ENCODE peak calls at places on chromosomes 13 and 19, in five cellular contexts. X is tibial nerve, U is IMR-90, S is Peyer's patch, C is breast epithelium. L is an unnamed sample.
A peak's percentile ranks its signal among the peaks of the same experiment; 100 is the strongest.

GRCh38 chr19:14318873-14319272 is 62.4 kb upstream of the ADGRE5 start:
- DNase-seq in X (no peak), U (no peak), S (peak; percentile 47), C (no peak), L (no peak)

GRCh38 chr13:31930901-31931522 is 100.6 kb upstream of the FRY start:
- DNase-seq in X (no peak), U (no peak), S (no peak), C (no peak), L (no peak)

GRCh38 chr19:3224346-3225325 is at the start of gene CELF5:
- DNase-seq in X (no peak), U (no peak), S (peak; percentile 56), C (no peak), L (peak; percentile 80)

GRCh38 chr13:107712145-107712544 is 503.2 kb downstream of the LIG4 start:
- DNase-seq in X (no peak), U (no peak), S (no peak), C (no peak), L (no peak)

GRCh38 chr13:42137856-42138537 is 89.5 kb downstream of the DGKH start:
- DNase-seq in X (no peak), U (peak; percentile 71), S (no peak), C (no peak), L (no peak)

GRCh38 chr19:7624810-7625209 is 4.5 kb downstream of the XAB2 start:
- DNase-seq in X (no peak), U (no peak), S (no peak), C (no peak), L (no peak)

GRCh38 chr19:32202244-32202643 is 143.2 kb upstream of the ZNF507 start:
- DNase-seq in X (no peak), U (no peak), S (no peak), C (no peak), L (no peak)

GRCh38 chr19:10519421-10519820 is 2.2 kb upstream of the S1PR5 start:
- DNase-seq in X (no peak), U (no peak), S (no peak), C (no peak), L (no peak)

GRCh38 chr13:32687275-32687674 is 101.0 kb downstream of the PDS5B start:
- DNase-seq in X (no peak), U (no peak), S (no peak), C (no peak), L (no peak)

GRCh38 chr19:12723643-12724426 is at the start of gene TNPO2:
- DNase-seq in X (peak; percentile 40), U (peak; percentile 62), S (peak; percentile 79), C (no peak), L (peak; percentile 76)
- TF ChIP-seq POLR2A in X (no peak), U (peak; percentile 23), S (no peak), C (no peak), L (peak; percentile 56)

GRCh38 chr13:45702869-45703391 is 810 bp downstream of the CBY2 start:
- DNase-seq in X (no peak), U (no peak), S (no peak), C (no peak), L (no peak)

GRCh38 chr13:45705145-45705695 is 3.1 kb downstream of the CBY2 start:
- DNase-seq in X (no peak), U (no peak), S (no peak), C (no peak), L (no peak)

GRCh38 chr13:45704211-45704739 is 2.2 kb downstream of the CBY2 start:
- DNase-seq in X (no peak), U (no peak), S (no peak), C (no peak), L (no peak)

GRCh38 chr13:45702088-45702487 is at the start of gene CBY2:
- DNase-seq in X (no peak), U (no peak), S (no peak), C (no peak), L (no peak)

DNA sequence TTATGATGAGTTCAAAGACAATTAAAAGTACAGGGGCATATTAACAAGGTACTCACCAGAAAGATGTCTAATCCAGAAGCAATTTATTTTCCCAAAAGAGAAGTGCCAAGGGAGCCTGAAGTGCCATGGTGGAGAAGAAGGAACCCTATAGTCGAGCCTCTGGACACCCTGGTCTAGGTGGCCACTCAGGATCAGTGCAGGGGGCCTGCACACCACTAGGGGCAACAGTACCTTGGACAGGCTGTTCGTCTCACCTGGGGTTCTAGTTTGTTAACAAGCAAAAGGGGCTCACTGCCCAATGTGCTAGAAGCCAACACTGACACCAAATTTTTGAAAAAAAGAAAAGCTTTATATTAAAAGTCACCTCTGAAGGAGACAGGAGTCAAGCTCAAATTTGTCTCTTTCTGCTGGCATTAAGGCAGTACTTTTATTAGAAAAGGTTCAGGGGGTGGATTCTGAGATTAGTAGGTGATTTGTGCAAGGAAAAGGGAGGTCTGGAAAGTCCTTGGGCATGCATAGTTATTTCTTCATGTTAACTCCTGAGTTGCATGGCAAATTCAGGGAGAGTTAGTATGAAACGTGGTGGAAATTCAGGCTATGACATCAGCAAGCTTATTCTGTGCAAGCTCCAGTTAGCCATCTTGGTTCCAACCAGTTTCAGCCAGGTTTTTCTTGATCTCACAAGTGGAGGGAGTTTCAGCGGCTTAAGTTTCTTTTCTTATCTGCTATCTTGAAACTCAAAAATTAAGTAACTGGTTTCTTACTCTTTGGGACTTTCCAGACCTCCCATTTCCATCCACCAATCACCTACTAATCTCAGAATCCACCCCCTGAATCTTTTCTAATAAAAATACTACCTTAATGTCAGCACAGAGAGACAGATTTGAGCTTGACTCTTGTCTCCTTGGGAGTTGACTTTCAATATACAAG is 884 bp upstream of the CBY2 start:
- DNase-seq in X (no peak), U (no peak), S (no peak), C (no peak), L (no peak)
- TF ChIP-seq POLR2A in X (no peak), U (no peak), S (no peak), C (no peak), L (no peak)

DNA sequence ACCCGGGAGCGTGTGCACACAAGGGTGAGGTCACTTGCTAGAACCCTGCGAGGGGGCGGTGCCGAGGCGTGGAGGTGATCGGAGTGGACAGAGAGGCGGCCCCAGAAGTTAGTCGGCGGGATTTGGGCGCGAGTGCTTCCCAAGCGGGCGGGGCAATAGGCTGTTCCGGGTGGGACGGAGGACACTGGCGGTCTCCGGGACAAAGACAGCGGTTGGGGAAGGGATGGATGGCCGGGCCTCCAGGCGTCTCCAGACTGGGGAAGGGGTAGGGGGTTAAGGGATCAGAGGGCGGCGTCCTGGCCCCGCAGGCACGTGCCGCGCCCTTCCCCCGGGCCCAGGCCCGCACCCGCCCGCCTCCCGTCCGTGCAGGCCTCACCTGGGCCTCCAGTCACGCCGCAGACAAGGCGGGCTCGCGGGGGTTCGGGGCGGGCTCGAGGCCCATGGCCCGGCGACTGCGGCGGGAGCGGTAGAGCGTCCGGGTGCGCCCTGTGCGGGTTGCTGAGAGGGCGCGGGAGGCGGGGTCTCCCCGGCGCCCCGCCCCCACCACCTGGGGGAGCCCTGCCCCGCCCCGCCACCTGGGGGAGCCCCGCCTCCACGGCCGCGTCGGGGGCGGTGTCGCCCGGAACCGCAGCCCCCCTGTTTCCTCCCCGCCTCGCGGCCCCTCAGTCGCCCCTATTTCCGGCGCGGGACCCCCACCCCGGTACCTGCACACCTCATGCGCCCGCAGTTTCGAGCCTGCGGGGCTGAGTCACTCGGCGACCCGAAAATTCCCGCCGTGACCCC is at the start of gene LPAR2:
- DNase-seq in X (no peak), U (no peak), S (peak; percentile 90), C (peak; percentile 66), L (no peak)
- TF ChIP-seq POLR2A in X (no peak), U (no peak), S (peak; percentile 40), C (no peak), L (no peak)

GRCh38 chr19:33520048-33520643 is 1.4 kb downstream of the PEPD start:
- DNase-seq in X (no peak), U (no peak), S (peak; percentile 66), C (no peak), L (no peak)

GRCh38 chr19:33520844-33521479 is 629 bp downstream of the PEPD start:
- DNase-seq in X (no peak), U (no peak), S (peak; percentile 84), C (no peak), L (peak; percentile 35)

GRCh38 chr19:33522371-33522662 is 726 bp upstream of the PEPD start:
- DNase-seq in X (no peak), U (no peak), S (no peak), C (no peak), L (no peak)

GRCh38 chr19:33519416-33519815 is 2.2 kb downstream of the PEPD start:
- DNase-seq in X (no peak), U (no peak), S (no peak), C (no peak), L (no peak)

GRCh38 chr19:33521480-33522370 is at the start of gene PEPD:
- DNase-seq in X (peak; percentile 89), U (peak; percentile 82), S (peak; percentile 95), C (peak; percentile 86), L (peak; percentile 88)
- TF ChIP-seq POLR2A in X (peak; percentile 60), U (peak; percentile 85), S (peak; percentile 68), C (no peak), L (no peak)